ENCODE peak calls at places on chromosome 22, in six cellular contexts. B, V, A, K, W and I are unnamed samples.

GRCh38 chr22:44729391-44730012 is 22.9 kb upstream of the ARHGAP8 start:
- DNase-seq in W (peak; percentile 38), B (no peak), A (no peak), K (no peak), V (no peak), I (peak; percentile 81)

GRCh38 chr22:29113329-29113728 is 40.5 kb downstream of the KREMEN1 start:
- DNase-seq in V (no peak), A (no peak), W (no peak), B (no peak), K (no peak), I (no peak)

GRCh38 chr22:24175160-24175808 is 6.0 kb upstream of the SUSD2 start:
- DNase-seq in K (no peak), B (peak; percentile 67), W (peak; percentile 65), V (peak; percentile 53), A (peak; percentile 59), I (peak; percentile 73)

GRCh38 chr22:38728899-38729796 is 23.4 kb downstream of the GTPBP1 start:
- DNase-seq in A (peak; percentile 28), W (no peak), K (no peak), V (no peak), B (no peak), I (no peak)

GRCh38 chr22:18024276-18024939 is at the start of gene MICAL3:
- DNase-seq in K (no peak), A (no peak), W (peak; percentile 64), B (peak; percentile 68), V (peak; percentile 57), I (peak; percentile 69)

GRCh38 chr22:25496396-25497064 is 67.9 kb upstream of the GRK3 start:
- DNase-seq in K (no peak), W (peak; percentile 18), V (no peak), B (no peak), A (no peak), I (no peak)

GRCh38 chr22:42294034-42294985 is 23.9 kb upstream of the TCF20 start:
- DNase-seq in A (peak; percentile 39), B (peak; percentile 69), V (no peak), K (no peak), W (peak; percentile 34), I (peak; percentile 39)

GRCh38 chr22:37672920-37673453 is 2.4 kb upstream of the LGALS1 start:
- DNase-seq in W (no peak), B (no peak), V (no peak), A (no peak), K (no peak), I (no peak)

DNA sequence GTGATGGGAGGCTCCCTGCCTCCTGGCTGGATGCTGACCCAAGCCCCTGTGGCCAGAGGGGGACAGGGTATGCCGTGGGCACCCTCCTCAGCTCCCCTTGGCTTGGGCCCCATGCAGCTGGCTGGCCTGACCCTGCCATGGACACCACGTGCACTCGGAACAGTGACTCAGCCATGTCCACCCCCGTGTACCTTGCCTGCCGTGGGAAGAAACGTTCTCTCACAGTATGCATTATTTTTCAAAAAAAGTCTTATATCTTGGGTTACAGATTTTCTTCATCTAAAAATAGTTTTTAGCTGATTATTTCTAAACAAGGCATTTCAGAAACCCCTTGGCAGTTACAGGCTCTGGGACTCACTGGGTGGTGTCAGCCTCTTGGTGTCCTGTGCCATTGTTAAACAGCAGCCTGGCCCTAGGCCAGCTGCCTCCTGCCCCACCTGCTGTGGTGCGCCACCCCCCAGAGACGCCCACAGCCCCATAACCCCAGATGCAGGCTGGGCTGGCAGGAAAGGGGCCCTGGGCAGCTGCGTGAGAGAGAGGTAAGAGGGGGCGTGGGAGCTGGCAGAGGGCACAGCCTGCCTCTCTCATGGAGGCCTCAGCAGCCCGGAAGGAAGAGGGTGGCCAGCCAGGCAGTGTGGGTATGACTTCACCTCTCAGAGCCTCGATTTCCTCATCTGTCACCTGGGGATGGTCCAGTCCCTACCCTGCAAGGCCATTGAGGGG is 99.8 kb downstream of the MORC2 start:
- DNase-seq in A (no peak), B (peak; percentile 19), W (peak; percentile 64), V (no peak), K (no peak), I (no peak)
- TF ChIP-seq MYC in A (no peak), B (no peak), W (no peak), V (no peak), K (no peak), I (no peak)

GRCh38 chr22:19766506-19767426 is 6.2 kb downstream of the TBX1 start:
- DNase-seq in W (no peak), B (peak; percentile 84), V (no peak), K (no peak), A (no peak), I (peak; percentile 91)

GRCh38 chr22:19765477-19766234 is 5.1 kb downstream of the TBX1 start:
- DNase-seq in K (no peak), B (peak; percentile 82), W (no peak), A (no peak), V (no peak), I (peak; percentile 83)

GRCh38 chr22:19769393-19769715 is 8.8 kb downstream of the TBX1 start:
- DNase-seq in V (no peak), B (no peak), W (no peak), A (no peak), K (no peak), I (no peak)

GRCh38 chr22:19766235-19766505 is 5.6 kb downstream of the TBX1 start:
- DNase-seq in W (no peak), K (no peak), V (no peak), A (no peak), B (no peak), I (peak; percentile 59)

DNA sequence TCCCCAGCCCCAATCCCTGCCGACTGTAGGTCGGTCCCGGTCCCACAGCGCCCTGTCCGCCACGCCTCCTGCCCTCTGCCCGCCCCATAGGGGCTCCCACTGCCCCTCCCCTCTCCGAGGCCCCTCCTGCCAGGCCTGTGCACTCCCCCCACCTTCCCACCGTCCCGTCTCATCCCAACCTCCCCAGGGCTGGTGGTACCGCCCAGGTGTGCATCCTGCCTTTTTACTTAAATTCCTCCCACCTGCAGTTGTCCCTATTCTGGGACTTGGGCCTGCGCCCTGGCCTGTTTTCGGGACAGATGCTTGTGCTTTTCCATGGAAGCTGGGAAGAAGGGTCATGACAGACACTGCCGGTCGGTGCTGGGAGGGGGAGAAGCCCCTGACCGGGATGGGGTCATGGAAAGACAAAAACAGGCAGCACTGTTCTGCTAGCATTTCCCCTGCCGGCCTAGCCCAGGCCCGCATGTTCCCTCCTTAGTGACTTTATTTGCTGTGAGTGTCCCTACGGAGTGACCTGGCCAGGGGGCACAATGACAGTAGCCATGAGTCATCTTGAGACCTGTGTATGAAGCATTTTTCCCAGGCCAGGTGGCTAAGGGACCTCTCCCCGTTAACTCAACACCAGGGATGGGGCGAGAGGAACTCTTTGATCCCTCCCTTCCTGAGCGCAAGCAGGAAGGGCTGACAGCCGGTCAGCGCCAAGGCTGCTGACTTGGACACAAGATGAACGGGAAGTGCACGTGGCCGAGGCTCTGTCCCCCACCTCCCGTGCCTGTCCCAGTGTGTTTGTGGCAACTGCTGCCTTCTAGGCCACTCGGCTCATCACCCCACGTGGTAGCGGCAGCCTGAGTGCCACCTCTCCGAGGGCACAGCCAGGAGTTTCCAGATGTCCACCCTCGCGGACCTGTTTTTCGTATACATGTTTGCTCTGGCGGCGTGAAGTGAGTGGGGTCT is 7.1 kb downstream of the TBX1 start:
- DNase-seq in A (peak; percentile 47), V (no peak), K (no peak), B (peak; percentile 82), W (no peak), I (no peak)
- H3K4me3 ChIP-seq in A (no peak overlapping the region), V (no peak overlapping the region), K (no peak overlapping the region), B (peak overlapping the region; percentile 34), W (no peak overlapping the region), I (no peak overlapping the region)

DNA sequence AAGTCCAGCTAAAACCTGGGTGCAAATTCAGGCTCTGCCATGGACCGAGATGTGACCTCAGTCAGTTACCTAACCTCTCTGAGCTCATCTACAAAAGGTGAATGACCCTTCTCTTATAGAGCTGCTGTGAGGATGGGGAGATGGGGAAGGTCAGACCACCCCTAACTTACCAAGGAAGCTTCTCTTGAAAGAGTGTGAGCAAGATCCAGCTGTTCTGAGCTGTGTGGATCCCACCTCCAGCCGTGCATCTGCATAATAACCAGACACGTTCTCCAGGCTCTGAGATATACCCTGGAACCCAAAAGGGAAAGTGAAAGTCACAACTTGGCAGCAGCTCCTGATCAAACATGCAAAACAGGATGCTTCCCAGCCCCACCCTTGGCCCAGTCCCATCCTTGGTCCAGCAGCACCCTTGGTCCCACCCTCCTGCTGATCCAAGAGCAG is at the start of gene APOL3:
- DNase-seq in K (peak; percentile 60), V (no peak), B (no peak), A (no peak), W (peak; percentile 85), I (no peak)
- TF ChIP-seq POLR2A in K (peak; percentile 63), V (no peak), B (no peak), A (no peak), W (no peak), I (no peak)

GRCh38 chr22:40020956-40021355 is 26.2 kb downstream of the FAM83F start:
- DNase-seq in K (no peak), B (no peak), W (no peak), A (no peak), V (no peak), I (no peak)

GRCh38 chr22:40021401-40022000 is 26.7 kb downstream of the FAM83F start:
- DNase-seq in A (no peak), V (no peak), K (no peak), B (no peak), W (no peak), I (no peak)

GRCh38 chr22:40019100-40019499 is 24.3 kb downstream of the FAM83F start:
- DNase-seq in K (no peak), V (no peak), A (no peak), B (no peak), W (no peak), I (no peak)

GRCh38 chr22:40018051-40018450 is 23.3 kb downstream of the FAM83F start:
- DNase-seq in V (no peak), B (no peak), W (no peak), A (no peak), K (no peak), I (no peak)

GRCh38 chr22:40019681-40020080 is 24.9 kb downstream of the FAM83F start:
- DNase-seq in K (no peak), A (no peak), B (no peak), W (no peak), V (no peak), I (no peak)
- TF ChIP-seq MYC in K (no peak), A (no peak), B (no peak), W (no peak), V (no peak), I (no peak)

GRCh38 chr22:46086577-46087335 is 63.6 kb upstream of the PPARA start:
- DNase-seq in W (no peak), V (no peak), B (peak; percentile 18), K (no peak), A (no peak), I (no peak)

GRCh38 chr22:46084376-46084775 is 66.0 kb upstream of the PPARA start:
- DNase-seq in W (no peak), B (no peak), V (no peak), A (no peak), K (no peak), I (no peak)

GRCh38 chr22:46083383-46084350 is 66.7 kb upstream of the PPARA start:
- DNase-seq in A (no peak), W (no peak), K (no peak), V (no peak), B (no peak), I (no peak)

GRCh38 chr22:46085831-46086576 is 64.3 kb upstream of the PPARA start:
- DNase-seq in W (no peak), V (peak; percentile 74), A (no peak), B (peak; percentile 93), K (no peak), I (no peak)

GRCh38 chr22:46084943-46085830 is 65.1 kb upstream of the PPARA start:
- DNase-seq in K (no peak), B (peak; percentile 57), V (no peak), A (no peak), W (peak; percentile 75), I (no peak)
- H3K4me3 ChIP-seq in K (no peak overlapping the region), B (peak overlapping the region; percentile 59), V (peak overlapping the region; percentile 52), A (no peak overlapping the region), W (no peak overlapping the region), I (no peak overlapping the region)